ENCODE peak calls at places on chromosome 2, in four cellular contexts. L is small intestine; G is CD8-positive, alpha-beta T cell; C is neuronal stem cell. R is an unnamed sample.

GRCh38 chr2:141021611-141022010 is 1109.2 kb downstream of the LRP1B start:
- DNase-seq in L (no peak), G (no peak), C (no peak), R (no peak)

GRCh38 chr2:49772299-49772970 is 618.1 kb upstream of the FSHR start:
- DNase-seq in L (no peak), G (no peak), C (no peak), R (no peak)

GRCh38 chr2:164593541-164593940 is 27.7 kb downstream of the GRB14 start:
- DNase-seq in L (no peak), G (no peak), C (no peak), R (no peak)

GRCh38 chr2:37325625-37326071 is 1.0 kb upstream of the PRKD3 start:
- DNase-seq in L (peak), G (no peak), C (no peak), R (no peak)

GRCh38 chr2:227578642-227579041 is 20.1 kb upstream of the SCYGR2 start:
- DNase-seq in L (no peak), G (no peak), C (no peak), R (no peak)

GRCh38 chr2:190407246-190407661 is 901 bp upstream of the MFSD6 start:
- DNase-seq in L (peak), G (no peak), C (peak), R (no peak)

GRCh38 chr2:219155054-219155644 is 5.5 kb downstream of the NHEJ1 start:
- DNase-seq in L (peak), G (no peak), C (peak), R (no peak)

GRCh38 chr2:40363631-40364030 is 88.3 kb downstream of the SLC8A1 start:
- DNase-seq in L (no peak), G (no peak), C (no peak), R (no peak)

GRCh38 chr2:219350215-219350937 is 17.8 kb upstream of the RESP18 start:
- DNase-seq in L (no peak), G (no peak), C (no peak), R (peak)

GRCh38 chr2:221210686-221211085 is 361.4 kb downstream of the EPHA4 start:
- DNase-seq in L (no peak), G (no peak), C (no peak), R (no peak)

GRCh38 chr2:192333642-192334041 is 138.9 kb upstream of the TMEFF2 start:
- DNase-seq in L (no peak), G (no peak), C (no peak), R (no peak)

GRCh38 chr2:241499146-241499965 is 9.0 kb downstream of the STK25 start:
- DNase-seq in L (no peak), G (no peak), C (no peak), R (no peak)